ENCODE peak calls at places on chromosome 5, in five cellular contexts. H is NCI-H748 treated with DMSO at 0.1 percent for 48 hours, R is NCI-H774, Q is activated T-cell treated with anti-CD3 and anti-CD28 coated beads for 1 hour, J is prostate gland. F is an unnamed sample.

GRCh38 chr5:149215478-149216042 is 56.1 kb upstream of the AFAP1L1 start:
- DNase-seq in J (no peak), Q (no peak), H (no peak), R (no peak), F (no peak)

GRCh38 chr5:78295035-78295961 is 800 bp upstream of the AP3B1 start:
- DNase-seq in Q (peak; percentile 39), H (peak; percentile 31), J (peak; percentile 26), R (peak; percentile 24), F (peak; percentile 73)

GRCh38 chr5:178293400-178293799 is 60.8 kb upstream of the PHYKPL start:
- DNase-seq in Q (no peak), J (no peak), H (no peak), R (no peak), F (no peak)

GRCh38 chr5:180343846-180344327 is 9.2 kb downstream of the GFPT2 start:
- DNase-seq in H (no peak), J (no peak), Q (no peak), R (no peak), F (no peak)

GRCh38 chr5:131622633-131623032 is 12.4 kb downstream of the RAPGEF6 start:
- DNase-seq in H (no peak), Q (no peak), R (no peak), J (no peak), F (no peak)

GRCh38 chr5:36573441-36573840 is 33.0 kb upstream of the SLC1A3 start:
- DNase-seq in Q (no peak), H (no peak), R (no peak), J (no peak), F (no peak)

GRCh38 chr5:158538506-158539074 is 561.1 kb downstream of the EBF1 start:
- DNase-seq in J (no peak), H (no peak), R (no peak), Q (no peak), F (no peak)

GRCh38 chr5:107274576-107274975 is 396.2 kb downstream of the EFNA5 start:
- DNase-seq in H (no peak), J (no peak), R (no peak), Q (no peak), F (no peak)

GRCh38 chr5:157335534-157336422 is 69.9 kb downstream of the CYFIP2 start:
- DNase-seq in J (peak; percentile 36), Q (no peak), R (no peak), H (no peak), F (no peak)

GRCh38 chr5:5165541-5166002 is 25.4 kb downstream of the ADAMTS16 start:
- DNase-seq in R (no peak), J (no peak), H (no peak), Q (no peak), F (no peak)

GRCh38 chr5:112772095-112772494 is 34.4 kb downstream of the APC start:
- DNase-seq in H (no peak), J (no peak), R (no peak), Q (no peak), F (no peak)

GRCh38 chr5:40277161-40277906 is 402.4 kb upstream of the PTGER4 start:
- DNase-seq in H (no peak), Q (no peak), J (no peak), R (no peak), F (no peak)

GRCh38 chr5:140398379-140398811 is 3.2 kb upstream of the ANKHD1 start:
- DNase-seq in H (no peak), Q (no peak), R (no peak), J (no peak), F (no peak)

GRCh38 chr5:17314907-17315471 is 97.6 kb downstream of the BASP1 start:
- DNase-seq in Q (no peak), J (no peak), H (peak; percentile 100), R (peak; percentile 9), F (no peak)

GRCh38 chr5:139660916-139661814 is 13.0 kb downstream of the CXXC5 start:
- DNase-seq in Q (no peak), J (peak; percentile 62), H (no peak), R (no peak), F (peak; percentile 85)

GRCh38 chr5:69285448-69286116 is 47.0 kb downstream of the CCDC125 start:
- DNase-seq in J (no peak), R (no peak), H (no peak), Q (no peak), F (no peak)

GRCh38 chr5:80318212-80318611 is 1.6 kb upstream of the SPZ1 start:
- DNase-seq in Q (no peak), J (no peak), R (no peak), H (no peak), F (no peak)

GRCh38 chr5:18433336-18433735 is 799.1 kb downstream of the TAF11L14 start:
- DNase-seq in J (no peak), R (no peak), Q (no peak), H (peak; percentile 93), F (no peak)

GRCh38 chr5:171321447-171321846 is 12.4 kb downstream of the TLX3 start:
- DNase-seq in J (no peak), H (no peak), Q (no peak), R (no peak), F (no peak)

GRCh38 chr5:138603521-138603920 is 28.3 kb upstream of the HSPA9 start:
- DNase-seq in R (no peak), H (no peak), Q (no peak), J (no peak), F (no peak)

GRCh38 chr5:10556331-10556807 is 7.5 kb upstream of the ANKRD33B start:
- DNase-seq in Q (no peak), H (no peak), R (no peak), J (no peak), F (no peak)